ENCODE peak calls at places on chromosomes 7 and 10, in six cellular contexts. One of them, this sample, is unnamed.

GRCh38 chr10:128180843-128181242 is 54.6 kb upstream of the MKI67 start:
- DNase-seq in uterus: no peak
- DNase-seq in aorta: no peak
- DNase-seq in cardiac muscle cell: no peak
- DNase-seq in MG63: no peak
- DNase-seq in mucosa of descending colon: no peak
- DNase-seq in this sample: no peak

GRCh38 chr10:90963331-90963730 is 42.4 kb upstream of the ANKRD1 start:
- DNase-seq in uterus: no peak
- DNase-seq in aorta: no peak
- DNase-seq in MG63: no peak
- DNase-seq in cardiac muscle cell: no peak
- DNase-seq in mucosa of descending colon: no peak
- DNase-seq in this sample: no peak

GRCh38 chr10:71695502-71696476 is 23.8 kb downstream of the C10orf105 start:
- DNase-seq in mucosa of descending colon: no peak
- DNase-seq in aorta: no peak
- DNase-seq in cardiac muscle cell: no peak
- DNase-seq in MG63: no peak
- DNase-seq in uterus: no peak
- DNase-seq in this sample: no peak

GRCh38 chr7:6578114-6579084 is 1.1 kb downstream of the ZDHHC4 start:
- DNase-seq in MG63: no peak
- DNase-seq in cardiac muscle cell: peak
- DNase-seq in aorta: no peak
- DNase-seq in uterus: no peak
- DNase-seq in mucosa of descending colon: peak
- DNase-seq in this sample: peak

GRCh38 chr10:98469532-98469931 is 22.8 kb upstream of the HPS1 start:
- DNase-seq in MG63: no peak
- DNase-seq in mucosa of descending colon: no peak
- DNase-seq in uterus: no peak
- DNase-seq in aorta: no peak
- DNase-seq in cardiac muscle cell: no peak
- DNase-seq in this sample: peak

GRCh38 chr7:48183370-48183743 is 12.1 kb downstream of the ABCA13 start:
- DNase-seq in aorta: no peak
- DNase-seq in cardiac muscle cell: no peak
- DNase-seq in uterus: no peak
- DNase-seq in MG63: no peak
- DNase-seq in mucosa of descending colon: no peak
- DNase-seq in this sample: no peak

GRCh38 chr10:60975716-60976115 is 31.7 kb upstream of the RHOBTB1 start:
- DNase-seq in mucosa of descending colon: no peak
- DNase-seq in MG63: no peak
- DNase-seq in aorta: no peak
- DNase-seq in uterus: no peak
- DNase-seq in cardiac muscle cell: no peak
- DNase-seq in this sample: peak

GRCh38 chr7:27300401-27300800 is 57.8 kb downstream of the EVX1 start:
- DNase-seq in aorta: no peak
- DNase-seq in MG63: no peak
- DNase-seq in cardiac muscle cell: no peak
- DNase-seq in mucosa of descending colon: no peak
- DNase-seq in uterus: no peak
- DNase-seq in this sample: peak

GRCh38 chr10:128734734-128735133 is 608.5 kb upstream of the MKI67 start:
- DNase-seq in cardiac muscle cell: no peak
- DNase-seq in mucosa of descending colon: no peak
- DNase-seq in MG63: no peak
- DNase-seq in uterus: no peak
- DNase-seq in aorta: no peak
- DNase-seq in this sample: no peak

GRCh38 chr7:157427811-157428553 is 91.2 kb downstream of the DNAJB6 start:
- DNase-seq in aorta: peak
- DNase-seq in uterus: no peak
- DNase-seq in MG63: no peak
- DNase-seq in mucosa of descending colon: no peak
- DNase-seq in cardiac muscle cell: no peak
- DNase-seq in this sample: no peak

GRCh38 chr10:51699145-51699474 is 285 bp downstream of the CSTF2T start:
- DNase-seq in cardiac muscle cell: no peak
- DNase-seq in MG63: no peak
- DNase-seq in aorta: peak
- DNase-seq in mucosa of descending colon: no peak
- DNase-seq in uterus: no peak
- DNase-seq in this sample: no peak

GRCh38 chr7:6153646-6154541 is 118.5 kb downstream of the CYTH3 start:
- DNase-seq in aorta: no peak
- DNase-seq in MG63: no peak
- DNase-seq in cardiac muscle cell: no peak
- DNase-seq in mucosa of descending colon: no peak
- DNase-seq in uterus: no peak
- DNase-seq in this sample: no peak

GRCh38 chr7:71384094-71384493 is 252.2 kb downstream of the GALNT17 start:
- DNase-seq in uterus: no peak
- DNase-seq in MG63: no peak
- DNase-seq in aorta: no peak
- DNase-seq in mucosa of descending colon: no peak
- DNase-seq in cardiac muscle cell: no peak
- DNase-seq in this sample: no peak

GRCh38 chr10:110733256-110733952 is 89.3 kb downstream of the RBM20 start:
- DNase-seq in MG63: peak
- DNase-seq in cardiac muscle cell: no peak
- DNase-seq in uterus: no peak
- DNase-seq in mucosa of descending colon: no peak
- DNase-seq in aorta: peak
- DNase-seq in this sample: no peak

GRCh38 chr7:91949221-91950009 is 8.8 kb downstream of the AKAP9 start:
- DNase-seq in MG63: no peak
- DNase-seq in uterus: no peak
- DNase-seq in mucosa of descending colon: no peak
- DNase-seq in aorta: no peak
- DNase-seq in cardiac muscle cell: peak
- DNase-seq in this sample: peak

GRCh38 chr10:133465950-133466474 is 12.3 kb downstream of the SCART1 start:
- DNase-seq in mucosa of descending colon: no peak
- DNase-seq in aorta: no peak
- DNase-seq in uterus: no peak
- DNase-seq in cardiac muscle cell: no peak
- DNase-seq in MG63: no peak
- DNase-seq in this sample: no peak

GRCh38 chr10:133257489-133258065 is 19.1 kb downstream of the ADAM8 start:
- DNase-seq in mucosa of descending colon: peak
- DNase-seq in cardiac muscle cell: peak
- DNase-seq in uterus: peak
- DNase-seq in MG63: peak
- DNase-seq in aorta: peak
- DNase-seq in this sample: peak

GRCh38 chr10:82551501-82551900 is 676.5 kb downstream of the NRG3 start:
- DNase-seq in mucosa of descending colon: no peak
- DNase-seq in aorta: no peak
- DNase-seq in uterus: no peak
- DNase-seq in MG63: no peak
- DNase-seq in cardiac muscle cell: no peak
- DNase-seq in this sample: no peak

GRCh38 chr7:3154317-3154716 is 110.7 kb upstream of the CARD11 start:
- DNase-seq in MG63: no peak
- DNase-seq in aorta: peak
- DNase-seq in uterus: no peak
- DNase-seq in cardiac muscle cell: no peak
- DNase-seq in mucosa of descending colon: no peak
- DNase-seq in this sample: no peak

GRCh38 chr10:21614000-21614399 is 80.0 kb downstream of the MLLT10 start:
- DNase-seq in mucosa of descending colon: no peak
- DNase-seq in MG63: no peak
- DNase-seq in cardiac muscle cell: no peak
- DNase-seq in uterus: no peak
- DNase-seq in aorta: no peak
- DNase-seq in this sample: no peak

GRCh38 chr10:45444976-45445898 is 71.2 kb downstream of the ALOX5 start:
- DNase-seq in MG63: no peak
- DNase-seq in aorta: no peak
- DNase-seq in cardiac muscle cell: no peak
- DNase-seq in uterus: no peak
- DNase-seq in mucosa of descending colon: no peak
- DNase-seq in this sample: no peak

GRCh38 chr7:12323415-12323814 is 80.2 kb downstream of the VWDE start:
- DNase-seq in mucosa of descending colon: no peak
- DNase-seq in MG63: no peak
- DNase-seq in uterus: no peak
- DNase-seq in aorta: no peak
- DNase-seq in cardiac muscle cell: no peak
- DNase-seq in this sample: no peak

GRCh38 chr10:37865264-37865663 is 7.9 kb upstream of the ZNF248 start:
- DNase-seq in uterus: no peak
- DNase-seq in aorta: no peak
- DNase-seq in cardiac muscle cell: no peak
- DNase-seq in mucosa of descending colon: no peak
- DNase-seq in MG63: peak
- DNase-seq in this sample: no peak

GRCh38 chr7:155373359-155374273 is 75.9 kb downstream of the INSIG1 start:
- DNase-seq in mucosa of descending colon: no peak
- DNase-seq in uterus: no peak
- DNase-seq in aorta: no peak
- DNase-seq in MG63: no peak
- DNase-seq in cardiac muscle cell: peak
- DNase-seq in this sample: peak

GRCh38 chr10:95963202-95963991 is 55.6 kb downstream of the CC2D2B start:
- DNase-seq in MG63: no peak
- DNase-seq in uterus: no peak
- DNase-seq in cardiac muscle cell: no peak
- DNase-seq in aorta: no peak
- DNase-seq in mucosa of descending colon: no peak
- DNase-seq in this sample: no peak

DNA sequence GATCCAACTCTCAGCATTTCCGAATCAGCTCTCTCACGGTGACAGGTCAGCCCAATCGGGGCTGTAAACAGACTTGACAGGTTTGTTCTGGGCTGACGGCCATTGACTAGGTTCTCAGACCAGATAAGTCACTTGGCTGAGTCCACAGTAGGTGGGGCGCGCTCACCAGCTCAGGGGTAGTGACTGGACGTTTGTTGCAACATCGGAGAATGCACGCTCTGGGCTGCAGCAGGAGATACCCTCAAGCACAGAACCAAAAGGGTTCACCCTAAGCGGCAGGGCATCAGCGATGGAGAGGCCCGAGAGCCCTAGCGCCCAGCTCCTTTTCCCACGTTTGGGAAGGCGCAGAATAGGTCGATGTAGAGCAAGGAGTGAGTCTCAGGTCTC is 1.8 kb downstream of the KLLN start:
- DNase-seq in uterus: peak
- DNase-seq in MG63: no peak
- DNase-seq in aorta: peak
- DNase-seq in cardiac muscle cell: peak
- DNase-seq in mucosa of descending colon: peak
- DNase-seq in this sample: peak
- H3K4me3 ChIP-seq in uterus: peak
- H3K4me3 ChIP-seq in MG63: no peak
- H3K4me3 ChIP-seq in aorta: peak
- H3K4me3 ChIP-seq in cardiac muscle cell: peak
- H3K4me3 ChIP-seq in mucosa of descending colon: peak
- H3K4me3 ChIP-seq in this sample: peak

GRCh38 chr7:50330254-50330653 is 25.7 kb downstream of the IKZF1 start:
- DNase-seq in MG63: no peak
- DNase-seq in cardiac muscle cell: no peak
- DNase-seq in mucosa of descending colon: no peak
- DNase-seq in aorta: no peak
- DNase-seq in uterus: no peak
- DNase-seq in this sample: no peak
- H3K4me3 ChIP-seq in MG63: no peak
- H3K4me3 ChIP-seq in cardiac muscle cell: no peak
- H3K4me3 ChIP-seq in mucosa of descending colon: no peak
- H3K4me3 ChIP-seq in aorta: no peak
- H3K4me3 ChIP-seq in uterus: no peak
- H3K4me3 ChIP-seq in this sample: no peak

DNA sequence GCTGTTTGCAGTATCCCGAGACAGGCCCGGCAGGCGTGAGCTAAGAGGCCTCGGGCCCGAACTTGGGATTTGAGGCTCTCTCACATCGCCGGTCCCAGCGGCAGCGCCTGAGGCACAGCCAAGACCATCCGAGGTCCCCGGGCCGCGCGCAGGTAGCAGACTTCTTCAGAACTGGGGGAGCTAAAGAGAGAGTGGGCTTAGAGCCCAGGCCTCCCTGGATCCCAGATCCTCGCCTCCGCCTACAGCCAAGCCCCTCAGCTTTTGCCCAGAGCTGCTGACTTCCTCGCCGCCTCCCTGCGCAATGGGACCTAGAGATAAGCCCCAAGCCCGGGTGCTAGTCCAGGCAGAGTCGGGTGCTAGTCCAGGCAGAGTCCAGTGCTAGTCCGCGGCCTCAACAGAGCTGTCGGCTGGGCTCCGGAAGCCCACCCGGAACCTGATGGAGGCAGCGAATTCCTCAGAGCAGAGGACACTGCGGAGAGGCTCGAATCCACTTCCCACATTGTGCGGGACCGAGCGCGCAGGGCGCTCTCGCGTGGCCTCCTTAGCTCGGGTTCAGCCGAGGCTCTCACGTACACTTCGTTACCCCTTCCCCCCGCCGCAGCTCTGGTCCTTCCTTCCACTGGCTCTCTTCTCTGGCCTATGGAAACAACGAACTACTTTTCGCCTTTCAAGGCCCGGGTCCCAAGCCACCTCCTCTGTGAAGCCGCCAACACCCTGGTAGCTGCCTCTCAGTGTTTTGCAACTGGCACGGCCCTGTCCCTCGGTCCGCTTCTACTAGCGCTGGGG is 5.8 kb downstream of the LBX1 start:
- DNase-seq in MG63: no peak
- DNase-seq in aorta: no peak
- DNase-seq in cardiac muscle cell: no peak
- DNase-seq in mucosa of descending colon: no peak
- DNase-seq in uterus: no peak
- DNase-seq in this sample: no peak
- H3K4me3 ChIP-seq in MG63: no peak
- H3K4me3 ChIP-seq in aorta: no peak
- H3K4me3 ChIP-seq in cardiac muscle cell: no peak
- H3K4me3 ChIP-seq in mucosa of descending colon: no peak
- H3K4me3 ChIP-seq in uterus: no peak
- H3K4me3 ChIP-seq in this sample: no peak

DNA sequence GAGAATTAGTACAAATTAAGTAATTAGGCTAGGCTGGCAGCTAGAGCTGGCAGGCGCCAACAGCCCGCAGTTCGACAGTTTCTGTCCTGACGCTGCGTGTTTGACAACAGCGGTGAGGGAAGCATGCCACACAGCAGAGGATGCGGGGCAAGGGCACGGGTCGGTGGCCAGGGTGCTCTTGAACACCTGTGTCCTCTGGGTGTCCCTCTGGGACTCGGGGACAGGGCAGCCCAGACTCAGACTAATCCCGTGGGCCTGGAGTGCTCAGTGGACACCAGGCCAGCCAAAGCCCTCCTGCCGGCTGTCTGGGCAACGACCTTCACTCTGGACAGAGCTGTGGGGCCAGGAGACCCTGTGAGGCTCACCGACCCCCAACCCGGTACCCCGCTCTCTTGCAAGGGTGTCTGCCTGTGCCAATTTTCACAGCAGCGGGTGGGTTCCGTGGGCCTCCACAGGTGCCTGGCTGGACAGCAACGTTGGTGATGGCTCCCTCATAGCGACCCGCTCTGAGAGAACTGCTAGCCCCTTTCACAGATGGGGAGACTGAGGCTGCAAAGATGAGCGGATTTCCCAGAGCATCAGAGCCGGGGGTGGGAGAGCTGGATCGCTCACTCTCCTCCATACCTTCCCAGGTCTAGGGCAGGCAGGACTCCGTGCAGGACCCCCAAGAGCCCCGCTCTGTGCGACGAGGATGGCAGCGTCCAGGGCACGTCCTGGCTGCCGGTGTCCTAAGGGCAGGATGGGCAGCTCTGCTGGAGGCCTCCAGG is 48.5 kb downstream of the FOXL3 start:
- DNase-seq in MG63: no peak
- DNase-seq in mucosa of descending colon: peak
- DNase-seq in cardiac muscle cell: no peak
- DNase-seq in uterus: no peak
- DNase-seq in aorta: peak
- DNase-seq in this sample: no peak
- H3K4me3 ChIP-seq in MG63: no peak
- H3K4me3 ChIP-seq in mucosa of descending colon: no peak
- H3K4me3 ChIP-seq in cardiac muscle cell: no peak
- H3K4me3 ChIP-seq in uterus: no peak
- H3K4me3 ChIP-seq in aorta: no peak
- H3K4me3 ChIP-seq in this sample: no peak

This sample was measured in fibroblast of pulmonary artery.